ENCODE peak calls at places on chromosome 16, in seven cellular contexts. One of them, this sample, is unnamed.

GRCh38 chr16:57301126-57301817 is 16.8 kb upstream of the PLLP start:
- DNase-seq in heart left ventricle: no peak
- DNase-seq in lower lobe of right lung: no peak
- DNase-seq in fibroblast of lung: no peak
- DNase-seq in mammary epithelial cell: no peak
- DNase-seq in kidney epithelial cell: no peak
- DNase-seq in body of pancreas: no peak
- DNase-seq in this sample: no peak

GRCh38 chr16:80536246-80536645 is 4.5 kb upstream of the DYNLRB2 start:
- DNase-seq in heart left ventricle: no peak
- DNase-seq in mammary epithelial cell: no peak
- DNase-seq in fibroblast of lung: no peak
- DNase-seq in lower lobe of right lung: no peak
- DNase-seq in kidney epithelial cell: no peak
- DNase-seq in body of pancreas: no peak
- DNase-seq in this sample: no peak

GRCh38 chr16:57803413-57803990 is 1.2 kb upstream of the KIFC3 start:
- DNase-seq in kidney epithelial cell: no peak
- DNase-seq in body of pancreas: no peak
- DNase-seq in heart left ventricle: peak; percentile 73
- DNase-seq in mammary epithelial cell: no peak
- DNase-seq in fibroblast of lung: no peak
- DNase-seq in lower lobe of right lung: peak; percentile 52
- DNase-seq in this sample: no peak

GRCh38 chr16:69204106-69204655 is 17.2 kb downstream of the SNTB2 start:
- DNase-seq in lower lobe of right lung: no peak
- DNase-seq in body of pancreas: no peak
- DNase-seq in mammary epithelial cell: no peak
- DNase-seq in kidney epithelial cell: no peak
- DNase-seq in fibroblast of lung: no peak
- DNase-seq in heart left ventricle: no peak
- DNase-seq in this sample: peak; percentile 35

GRCh38 chr16:68364601-68364998 is 53.8 kb downstream of the PRMT7 start:
- DNase-seq in lower lobe of right lung: no peak
- DNase-seq in heart left ventricle: no peak
- DNase-seq in fibroblast of lung: peak; percentile 23
- DNase-seq in kidney epithelial cell: no peak
- DNase-seq in mammary epithelial cell: no peak
- DNase-seq in body of pancreas: no peak
- DNase-seq in this sample: no peak

GRCh38 chr16:71894229-71894920 is 956 bp upstream of the IST1 start:
- DNase-seq in fibroblast of lung: peak; percentile 68
- DNase-seq in body of pancreas: peak; percentile 64
- DNase-seq in mammary epithelial cell: peak; percentile 73
- DNase-seq in lower lobe of right lung: peak; percentile 68
- DNase-seq in kidney epithelial cell: no peak
- DNase-seq in heart left ventricle: peak; percentile 42
- DNase-seq in this sample: peak; percentile 70

GRCh38 chr16:77967054-77968035 is 55.0 kb upstream of the CLEC3A start:
- DNase-seq in fibroblast of lung: no peak
- DNase-seq in heart left ventricle: no peak
- DNase-seq in kidney epithelial cell: no peak
- DNase-seq in lower lobe of right lung: no peak
- DNase-seq in mammary epithelial cell: no peak
- DNase-seq in body of pancreas: no peak
- DNase-seq in this sample: no peak

GRCh38 chr16:13999071-13999894 is 71.8 kb upstream of the MRTFB start:
- DNase-seq in fibroblast of lung: no peak
- DNase-seq in mammary epithelial cell: no peak
- DNase-seq in body of pancreas: no peak
- DNase-seq in heart left ventricle: no peak
- DNase-seq in lower lobe of right lung: no peak
- DNase-seq in kidney epithelial cell: no peak
- DNase-seq in this sample: no peak

GRCh38 chr16:85556456-85557082 is 56.6 kb upstream of the GSE1 start:
- DNase-seq in kidney epithelial cell: no peak
- DNase-seq in mammary epithelial cell: peak; percentile 25
- DNase-seq in lower lobe of right lung: peak; percentile 80
- DNase-seq in fibroblast of lung: peak; percentile 48
- DNase-seq in heart left ventricle: peak; percentile 68
- DNase-seq in body of pancreas: peak; percentile 75
- DNase-seq in this sample: peak; percentile 24

GRCh38 chr16:81185416-81185815 is 53.1 kb upstream of the BCO1 start:
- DNase-seq in heart left ventricle: no peak
- DNase-seq in fibroblast of lung: no peak
- DNase-seq in kidney epithelial cell: no peak
- DNase-seq in lower lobe of right lung: no peak
- DNase-seq in mammary epithelial cell: no peak
- DNase-seq in body of pancreas: no peak
- DNase-seq in this sample: no peak

GRCh38 chr16:86252596-86252995 is 257.7 kb upstream of the FOXF1 start:
- DNase-seq in lower lobe of right lung: no peak
- DNase-seq in mammary epithelial cell: peak; percentile 9
- DNase-seq in kidney epithelial cell: no peak
- DNase-seq in heart left ventricle: no peak
- DNase-seq in body of pancreas: no peak
- DNase-seq in fibroblast of lung: peak; percentile 11
- DNase-seq in this sample: peak; percentile 18

GRCh38 chr16:85463228-85463611 is 149.9 kb upstream of the GSE1 start:
- DNase-seq in body of pancreas: no peak
- DNase-seq in kidney epithelial cell: no peak
- DNase-seq in mammary epithelial cell: no peak
- DNase-seq in heart left ventricle: no peak
- DNase-seq in fibroblast of lung: no peak
- DNase-seq in lower lobe of right lung: no peak
- DNase-seq in this sample: no peak

GRCh38 chr16:56657555-56658430 is at the start of gene MT1F:
- DNase-seq in body of pancreas: peak; percentile 98
- DNase-seq in heart left ventricle: peak; percentile 57
- DNase-seq in fibroblast of lung: peak; percentile 7
- DNase-seq in mammary epithelial cell: peak; percentile 89
- DNase-seq in lower lobe of right lung: peak; percentile 94
- DNase-seq in kidney epithelial cell: peak; percentile 18
- DNase-seq in this sample: no peak

GRCh38 chr16:87178977-87179376 is 138.2 kb downstream of the C16orf95 start:
- DNase-seq in kidney epithelial cell: no peak
- DNase-seq in fibroblast of lung: peak; percentile 74
- DNase-seq in body of pancreas: peak; percentile 10
- DNase-seq in mammary epithelial cell: no peak
- DNase-seq in lower lobe of right lung: no peak
- DNase-seq in heart left ventricle: peak; percentile 60
- DNase-seq in this sample: peak; percentile 54

GRCh38 chr16:74605746-74606520 is 981 bp downstream of the GLG1 start:
- DNase-seq in body of pancreas: no peak
- DNase-seq in kidney epithelial cell: no peak
- DNase-seq in lower lobe of right lung: no peak
- DNase-seq in heart left ventricle: no peak
- DNase-seq in mammary epithelial cell: no peak
- DNase-seq in fibroblast of lung: no peak
- DNase-seq in this sample: no peak

GRCh38 chr16:85736924-85737323 is 14.0 kb downstream of the C16orf74 start:
- DNase-seq in fibroblast of lung: no peak
- DNase-seq in body of pancreas: no peak
- DNase-seq in lower lobe of right lung: no peak
- DNase-seq in heart left ventricle: no peak
- DNase-seq in mammary epithelial cell: no peak
- DNase-seq in kidney epithelial cell: no peak
- DNase-seq in this sample: no peak

GRCh38 chr16:50464325-50465290 is 83.6 kb upstream of the NKD1 start:
- DNase-seq in body of pancreas: no peak
- DNase-seq in lower lobe of right lung: no peak
- DNase-seq in heart left ventricle: no peak
- DNase-seq in fibroblast of lung: no peak
- DNase-seq in mammary epithelial cell: no peak
- DNase-seq in kidney epithelial cell: no peak
- DNase-seq in this sample: no peak
- TF ChIP-seq CTCF in body of pancreas: no peak
- TF ChIP-seq CTCF in lower lobe of right lung: no peak
- TF ChIP-seq CTCF in heart left ventricle: no peak
- TF ChIP-seq CTCF in fibroblast of lung: no peak
- TF ChIP-seq CTCF in mammary epithelial cell: no peak
- TF ChIP-seq CTCF in kidney epithelial cell: peak; percentile 25
- TF ChIP-seq CTCF in this sample: no peak

GRCh38 chr16:31430380-31431052 is 2.4 kb upstream of the COX6A2 start:
- DNase-seq in body of pancreas: no peak
- DNase-seq in lower lobe of right lung: no peak
- DNase-seq in heart left ventricle: no peak
- DNase-seq in mammary epithelial cell: peak; percentile 36
- DNase-seq in kidney epithelial cell: no peak
- DNase-seq in fibroblast of lung: no peak
- DNase-seq in this sample: no peak
- H3K4me3 ChIP-seq in body of pancreas: no peak overlapping the region
- H3K4me3 ChIP-seq in lower lobe of right lung: no peak overlapping the region
- H3K4me3 ChIP-seq in heart left ventricle: no peak overlapping the region
- H3K4me3 ChIP-seq in mammary epithelial cell: no peak overlapping the region
- H3K4me3 ChIP-seq in kidney epithelial cell: no peak overlapping the region
- H3K4me3 ChIP-seq in fibroblast of lung: no peak overlapping the region
- H3K4me3 ChIP-seq in this sample: no peak overlapping the region

GRCh38 chr16:52861614-52862022 is 191.1 kb downstream of the CHD9NB start:
- DNase-seq in mammary epithelial cell: peak; percentile 5
- DNase-seq in kidney epithelial cell: no peak
- DNase-seq in body of pancreas: peak; percentile 33
- DNase-seq in heart left ventricle: no peak
- DNase-seq in fibroblast of lung: peak; percentile 1
- DNase-seq in lower lobe of right lung: no peak
- DNase-seq in this sample: no peak
- TF ChIP-seq CTCF in mammary epithelial cell: peak; percentile 46
- TF ChIP-seq CTCF in kidney epithelial cell: peak; percentile 36
- TF ChIP-seq CTCF in body of pancreas: no peak
- TF ChIP-seq CTCF in heart left ventricle: no peak
- TF ChIP-seq CTCF in fibroblast of lung: no peak
- TF ChIP-seq CTCF in lower lobe of right lung: peak; percentile 34
- TF ChIP-seq CTCF in this sample: no peak

GRCh38 chr16:3171181-3171854 is 16.7 kb upstream of the OR1F1 start:
- DNase-seq in kidney epithelial cell: no peak
- DNase-seq in heart left ventricle: no peak
- DNase-seq in lower lobe of right lung: peak; percentile 39
- DNase-seq in mammary epithelial cell: no peak
- DNase-seq in body of pancreas: no peak
- DNase-seq in fibroblast of lung: no peak
- DNase-seq in this sample: no peak
- H3K4me3 ChIP-seq in kidney epithelial cell: no peak overlapping the region
- H3K4me3 ChIP-seq in heart left ventricle: peak overlapping the region; percentile 22
- H3K4me3 ChIP-seq in lower lobe of right lung: peak overlapping the region; percentile 18
- H3K4me3 ChIP-seq in mammary epithelial cell: no peak overlapping the region
- H3K4me3 ChIP-seq in body of pancreas: no peak overlapping the region
- H3K4me3 ChIP-seq in fibroblast of lung: no peak overlapping the region
- H3K4me3 ChIP-seq in this sample: peak overlapping the region; percentile 6

This sample was measured in astrocyte of the spinal cord.